ENCODE peak calls at places on chromosomes 3 and 15, in four cellular contexts. T is colonic mucosa, E is psoas muscle, P is astrocyte. C is an unnamed sample.

GRCh38 chr15:31295660-31296059 is 31.0 kb upstream of the KLF13 start:
- DNase-seq in E (no peak), T (no peak), P (no peak), C (no peak)

GRCh38 chr15:76448755-76449154 is 112.2 kb downstream of the ISL2 start:
- DNase-seq in P (peak; percentile 29), T (no peak), E (no peak), C (no peak)

GRCh38 chr15:27475395-27475794 is 504.4 kb downstream of the GABRG3 start:
- DNase-seq in T (no peak), E (no peak), P (no peak), C (no peak)

GRCh38 chr3:127214990-127215389 is 22.1 kb downstream of the PRR23E start:
- DNase-seq in T (no peak), P (no peak), E (no peak), C (no peak)

GRCh38 chr3:119595639-119596329 is 1.9 kb upstream of the PLA1A start:
- DNase-seq in T (no peak), E (peak; percentile 60), P (no peak), C (no peak)

GRCh38 chr3:117532268-117532667 is 822.7 kb downstream of the TUSC7 start:
- DNase-seq in T (no peak), E (no peak), P (no peak), C (no peak)

GRCh38 chr15:53346583-53346982 is 412.9 kb downstream of the WDR72 start:
- DNase-seq in P (no peak), T (no peak), E (no peak), C (no peak)

GRCh38 chr15:90342655-90343054 is 9.4 kb upstream of the ZNF774 start:
- DNase-seq in T (no peak), P (no peak), E (no peak), C (no peak)

GRCh38 chr3:69231929-69232437 is 109.6 kb upstream of the LMOD3 start:
- DNase-seq in E (no peak), P (peak; percentile 51), T (peak; percentile 38), C (no peak)

GRCh38 chr3:197298341-197298857 is at the start of gene DLG1:
- DNase-seq in P (peak; percentile 92), T (peak; percentile 98), E (peak; percentile 89), C (peak; percentile 73)

GRCh38 chr3:187684880-187685279 is 14.7 kb upstream of the SST start:
- DNase-seq in P (peak; percentile 72), E (no peak), T (no peak), C (no peak)

GRCh38 chr15:48354694-48355303 is 23.6 kb downstream of the DUT start:
- DNase-seq in E (no peak), P (no peak), T (no peak), C (no peak)

GRCh38 chr15:31276596-31277298 is 49.9 kb upstream of the KLF13 start:
- DNase-seq in T (no peak), P (no peak), E (peak; percentile 17), C (no peak)

GRCh38 chr3:113354307-113354706 is 87.0 kb downstream of the CFAP44 start:
- DNase-seq in T (no peak), E (no peak), P (no peak), C (no peak)

GRCh38 chr15:62403164-62403809 is 238.2 kb upstream of the C2CD4B start:
- DNase-seq in E (no peak), P (peak; percentile 73), T (no peak), C (no peak)

GRCh38 chr15:67685008-67685599 is 140.2 kb upstream of the SKOR1 start:
- DNase-seq in P (peak; percentile 31), E (no peak), T (no peak), C (no peak)

GRCh38 chr3:25648107-25648535 is 16.6 kb downstream of the TOP2B start:
- DNase-seq in E (no peak), P (peak; percentile 46), T (peak; percentile 88), C (peak; percentile 75)

GRCh38 chr15:85768595-85769168 is 26.0 kb downstream of the KLHL25 start:
- DNase-seq in T (no peak), P (no peak), E (no peak), C (no peak)

GRCh38 chr3:57053122-57053521 is 7.3 kb upstream of the SPATA12 start:
- DNase-seq in P (no peak), E (no peak), T (peak; percentile 30), C (no peak)

GRCh38 chr3:188407158-188407880 is 253.4 kb downstream of the LPP start:
- DNase-seq in E (no peak), P (peak; percentile 29), T (no peak), C (no peak)

GRCh38 chr15:39140060-39140604 is 440.7 kb upstream of the THBS1 start:
- DNase-seq in P (peak; percentile 97), T (no peak), E (no peak), C (no peak)

GRCh38 chr3:29759443-29760033 is 478.7 kb downstream of the RBMS3 start:
- DNase-seq in T (no peak), E (no peak), P (peak; percentile 47), C (no peak)

GRCh38 chr3:80439490-80439889 is 671.7 kb upstream of the ROBO1 start:
- DNase-seq in T (no peak), E (no peak), P (no peak), C (no peak)

GRCh38 chr3:171058873-171059603 is 32.5 kb upstream of the SLC2A2 start:
- DNase-seq in E (no peak), T (no peak), P (no peak), C (no peak)

GRCh38 chr3:8981700-8982099 is 18.4 kb upstream of the RAD18 start:
- DNase-seq in P (no peak), T (no peak), E (no peak), C (no peak)

GRCh38 chr3:8980756-8981257 is 17.5 kb upstream of the RAD18 start:
- DNase-seq in T (no peak), E (no peak), P (no peak), C (no peak)

GRCh38 chr3:8983026-8983425 is 19.8 kb upstream of the RAD18 start:
- DNase-seq in E (no peak), T (no peak), P (no peak), C (no peak)

GRCh38 chr3:8982509-8982908 is 19.2 kb upstream of the RAD18 start:
- DNase-seq in E (no peak), T (no peak), P (peak; percentile 34), C (no peak)

DNA sequence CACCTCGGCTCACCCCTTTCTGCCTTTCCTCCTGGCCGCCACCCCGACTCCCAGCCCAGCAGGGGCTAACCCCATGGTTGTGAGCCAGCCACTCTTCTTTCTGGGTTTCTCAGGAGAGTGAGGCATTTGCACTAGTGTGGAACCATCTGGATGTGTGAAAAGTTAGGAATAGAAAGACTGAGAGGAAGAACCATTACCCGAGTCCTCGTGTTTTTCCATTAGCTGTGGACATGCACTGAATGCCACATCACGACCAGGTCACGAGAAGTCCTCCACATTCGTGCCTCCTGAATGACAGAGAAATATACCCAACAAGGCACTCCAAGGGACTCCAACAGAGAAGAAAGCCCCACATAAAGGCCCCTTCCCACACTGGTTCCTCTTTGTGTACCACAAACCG is 18.0 kb upstream of the RAD18 start:
- DNase-seq in T (no peak), P (no peak), E (no peak), C (no peak)
- H3K27me3 ChIP-seq in T (no peaks in the 10 kb centered on the region), P (peaks cover 21% of the 10 kb centered on the region), E (peaks cover 9% of the 10 kb centered on the region), C (peaks cover 25% of the 10 kb centered on the region)

DNA sequence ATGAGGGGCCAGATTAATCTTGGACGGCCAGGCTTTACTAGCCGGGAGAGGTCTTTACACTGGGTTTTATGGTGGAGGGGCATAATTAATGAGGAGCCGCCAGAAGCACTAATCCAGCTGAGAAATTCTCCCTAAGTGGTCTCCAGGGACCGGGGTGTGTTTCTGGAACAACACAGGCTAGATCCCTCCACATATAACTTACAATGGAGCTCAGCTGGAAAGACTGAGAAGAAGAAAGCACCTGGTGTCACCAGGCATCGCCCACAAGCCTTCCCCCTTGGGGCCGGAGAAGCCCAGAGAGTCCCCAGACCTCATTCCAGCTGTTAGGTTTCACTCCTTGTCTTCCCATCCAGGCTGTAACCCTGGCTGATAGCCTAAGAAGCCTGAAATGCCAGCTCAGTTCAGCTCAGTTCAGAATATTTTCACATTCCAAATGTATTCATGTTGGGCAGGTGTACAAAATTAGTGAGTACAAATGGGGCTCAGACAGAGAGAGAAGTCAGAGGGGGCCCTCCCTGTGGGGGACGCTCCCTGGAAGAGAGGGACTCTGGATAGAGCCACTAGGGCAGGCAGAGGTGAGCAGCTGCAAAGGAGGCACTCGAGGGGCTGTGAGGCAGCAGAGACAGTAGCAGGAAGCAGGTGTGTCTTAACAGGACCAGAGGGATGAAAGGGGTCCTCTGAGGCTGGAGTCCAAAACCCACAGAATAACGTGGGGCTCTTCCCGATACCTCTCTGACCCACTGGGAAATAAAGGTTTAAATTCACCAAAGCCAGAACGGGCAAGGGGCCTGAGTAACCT is 127.3 kb downstream of the MEGF11 start:
- DNase-seq in E (no peak), P (no peak), T (no peak), C (no peak)
- H3K27me3 ChIP-seq in E (no peaks in the 10 kb centered on the region), P (peaks cover 45% of the 10 kb centered on the region), T (no peaks in the 10 kb centered on the region), C (no peaks in the 10 kb centered on the region)

DNA sequence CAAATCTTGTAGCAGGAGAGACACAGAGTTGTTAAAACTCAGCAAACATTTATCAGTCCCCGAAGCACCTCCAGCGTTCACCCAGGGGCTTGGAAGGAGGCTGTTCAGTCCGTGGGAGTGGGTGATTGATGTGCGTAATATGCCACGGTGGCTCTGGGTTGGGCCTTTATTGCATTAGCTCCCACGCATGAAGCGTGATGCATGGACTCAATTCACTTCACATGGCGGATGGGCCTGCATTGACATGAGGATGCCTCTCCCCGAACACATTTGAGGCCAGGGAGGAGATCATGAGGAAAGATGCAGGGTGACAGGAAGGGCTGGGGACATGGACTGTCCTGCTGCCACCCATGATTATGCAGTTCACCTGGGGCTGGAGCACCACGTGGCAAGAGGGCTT is 126.5 kb downstream of the FAM43A start:
- DNase-seq in T (no peak), E (no peak), P (no peak), C (no peak)
- H3K27me3 ChIP-seq in T (no peaks in the 10 kb centered on the region), E (no peaks in the 10 kb centered on the region), P (peaks cover 2% of the 10 kb centered on the region), C (peaks cover 4% of the 10 kb centered on the region)

GRCh38 chr3:128506721-128507120 is 13.7 kb upstream of the GATA2 start:
- DNase-seq in P (no peak), E (no peak), T (no peak), C (no peak)
- H3K27me3 ChIP-seq in P (peaks cover 14% of the 10 kb centered on the region), E (no peaks in the 10 kb centered on the region), T (no peaks in the 10 kb centered on the region), C (no peaks in the 10 kb centered on the region)

DNA sequence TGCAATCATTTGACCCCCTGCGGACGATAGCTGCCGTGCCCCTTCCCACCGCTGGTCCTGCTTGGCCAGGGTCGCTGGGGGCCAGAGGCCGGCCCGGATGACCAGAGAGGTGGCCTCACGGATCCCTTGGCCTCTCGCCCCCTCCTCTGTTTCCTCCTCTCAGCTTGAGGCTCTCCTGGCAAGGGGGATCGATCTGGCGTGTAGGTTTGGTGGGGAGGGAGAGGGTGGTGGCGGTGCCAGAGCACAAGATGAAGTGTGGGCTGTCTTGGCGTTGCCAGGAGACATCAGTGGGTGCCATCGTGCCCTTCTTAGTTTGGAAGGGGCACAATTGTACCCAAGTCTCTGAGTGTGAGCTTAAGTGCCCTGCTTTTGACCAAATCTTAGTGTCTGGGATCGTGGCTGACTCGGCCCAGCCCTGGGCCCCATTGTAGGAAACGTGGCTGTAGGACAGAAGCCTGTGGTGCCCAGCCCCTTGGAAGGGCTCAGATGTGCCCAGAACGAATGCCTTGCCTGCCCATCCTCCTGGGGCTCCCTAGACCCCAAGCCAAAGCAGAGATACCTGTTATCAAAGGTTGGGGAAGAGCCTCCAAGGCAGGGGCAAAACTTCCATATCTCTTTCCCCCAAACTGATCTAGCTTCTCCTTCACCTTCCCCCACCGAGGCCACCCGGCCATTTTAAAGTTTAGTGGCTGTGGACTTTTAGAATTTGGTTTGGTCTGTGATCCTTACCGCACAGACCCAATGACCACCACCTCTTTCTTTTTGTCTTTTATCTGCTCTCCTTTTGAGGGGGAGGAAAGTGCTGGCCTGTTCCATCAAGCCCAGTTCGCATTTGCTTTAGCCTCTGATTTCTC is 14.4 kb downstream of the NR2F2 start:
- DNase-seq in E (peak; percentile 46), T (peak; percentile 19), P (no peak), C (no peak)
- H3K27me3 ChIP-seq in E (no peaks in the 10 kb centered on the region), T (no peaks in the 10 kb centered on the region), P (no peaks in the 10 kb centered on the region), C (peaks cover 60% of the 10 kb centered on the region)